ENCODE peak calls at places on chromosomes 7 and 10, in nine cellular contexts. One of them, this sample, is unnamed.

GRCh38 chr7:122136639-122137253 is 7.3 kb downstream of the AASS start:
- DNase-seq in effector memory CD4-positive, alpha-beta T cell: no peak
- DNase-seq in esophagus squamous epithelium: no peak
- DNase-seq in RCC 7860: peak
- DNase-seq in naive B cell: no peak
- DNase-seq in mucosa of gallbladder: no peak
- DNase-seq in islet precursor cell: no peak
- DNase-seq in M059J: peak
- DNase-seq in EL: peak
- DNase-seq in this sample: peak

GRCh38 chr7:119706608-119707007 is 566.4 kb upstream of the KCND2 start:
- DNase-seq in effector memory CD4-positive, alpha-beta T cell: no peak
- DNase-seq in esophagus squamous epithelium: no peak
- DNase-seq in RCC 7860: no peak
- DNase-seq in naive B cell: no peak
- DNase-seq in mucosa of gallbladder: no peak
- DNase-seq in islet precursor cell: no peak
- DNase-seq in M059J: no peak
- DNase-seq in EL: no peak
- DNase-seq in this sample: no peak

GRCh38 chr7:94295805-94296204 is 98.9 kb upstream of the COL1A2 start:
- DNase-seq in effector memory CD4-positive, alpha-beta T cell: no peak
- DNase-seq in esophagus squamous epithelium: no peak
- DNase-seq in RCC 7860: peak
- DNase-seq in naive B cell: no peak
- DNase-seq in mucosa of gallbladder: peak
- DNase-seq in islet precursor cell: no peak
- DNase-seq in M059J: peak
- DNase-seq in EL: peak
- DNase-seq in this sample: peak

GRCh38 chr10:3881622-3882021 is 96.6 kb upstream of the KLF6 start:
- DNase-seq in effector memory CD4-positive, alpha-beta T cell: no peak
- DNase-seq in esophagus squamous epithelium: no peak
- DNase-seq in RCC 7860: no peak
- DNase-seq in naive B cell: no peak
- DNase-seq in mucosa of gallbladder: no peak
- DNase-seq in islet precursor cell: peak
- DNase-seq in M059J: no peak
- DNase-seq in EL: no peak
- DNase-seq in this sample: no peak

GRCh38 chr7:158023563-158024350 is 563.9 kb downstream of the PTPRN2 start:
- DNase-seq in effector memory CD4-positive, alpha-beta T cell: no peak
- DNase-seq in esophagus squamous epithelium: no peak
- DNase-seq in RCC 7860: no peak
- DNase-seq in naive B cell: no peak
- DNase-seq in mucosa of gallbladder: no peak
- DNase-seq in islet precursor cell: peak
- DNase-seq in M059J: no peak
- DNase-seq in EL: no peak
- DNase-seq in this sample: no peak

GRCh38 chr10:71292624-71293445 is 26.2 kb upstream of the SLC29A3 start:
- DNase-seq in effector memory CD4-positive, alpha-beta T cell: no peak
- DNase-seq in esophagus squamous epithelium: no peak
- DNase-seq in RCC 7860: no peak
- DNase-seq in naive B cell: no peak
- DNase-seq in mucosa of gallbladder: no peak
- DNase-seq in islet precursor cell: no peak
- DNase-seq in M059J: no peak
- DNase-seq in EL: no peak
- DNase-seq in this sample: no peak

GRCh38 chr10:127694580-127695193 is 42.3 kb upstream of the FOXI2 start:
- DNase-seq in effector memory CD4-positive, alpha-beta T cell: no peak
- DNase-seq in esophagus squamous epithelium: no peak
- DNase-seq in RCC 7860: peak
- DNase-seq in naive B cell: no peak
- DNase-seq in mucosa of gallbladder: no peak
- DNase-seq in islet precursor cell: peak
- DNase-seq in M059J: peak
- DNase-seq in EL: peak
- DNase-seq in this sample: peak

GRCh38 chr10:124420254-124420653 is 1.5 kb upstream of the OAT start:
- DNase-seq in effector memory CD4-positive, alpha-beta T cell: no peak
- DNase-seq in esophagus squamous epithelium: no peak
- DNase-seq in RCC 7860: no peak
- DNase-seq in naive B cell: no peak
- DNase-seq in mucosa of gallbladder: no peak
- DNase-seq in islet precursor cell: no peak
- DNase-seq in M059J: no peak
- DNase-seq in EL: no peak
- DNase-seq in this sample: no peak

GRCh38 chr10:93921338-93921737 is 27.6 kb downstream of the SLC35G1 start:
- DNase-seq in effector memory CD4-positive, alpha-beta T cell: no peak
- DNase-seq in esophagus squamous epithelium: no peak
- DNase-seq in RCC 7860: no peak
- DNase-seq in naive B cell: no peak
- DNase-seq in mucosa of gallbladder: no peak
- DNase-seq in islet precursor cell: no peak
- DNase-seq in M059J: no peak
- DNase-seq in EL: no peak
- DNase-seq in this sample: no peak

GRCh38 chr10:62098278-62099121 is 170.1 kb downstream of the RTKN2 start:
- DNase-seq in effector memory CD4-positive, alpha-beta T cell: no peak
- DNase-seq in esophagus squamous epithelium: no peak
- DNase-seq in RCC 7860: no peak
- DNase-seq in naive B cell: no peak
- DNase-seq in mucosa of gallbladder: no peak
- DNase-seq in islet precursor cell: no peak
- DNase-seq in M059J: no peak
- DNase-seq in EL: no peak
- DNase-seq in this sample: no peak

GRCh38 chr10:48496105-48496830 is 108.6 kb downstream of the ARHGAP22 start:
- DNase-seq in effector memory CD4-positive, alpha-beta T cell: no peak
- DNase-seq in esophagus squamous epithelium: no peak
- DNase-seq in RCC 7860: no peak
- DNase-seq in naive B cell: no peak
- DNase-seq in mucosa of gallbladder: no peak
- DNase-seq in islet precursor cell: peak
- DNase-seq in M059J: no peak
- DNase-seq in EL: no peak
- DNase-seq in this sample: peak